ENCODE peak calls at places on chromosomes 7 and 10, in four cellular contexts. T is stimulated activated CD4-positive, alpha-beta T cell treated with anti-CD3 and anti-CD28 coated beads, Interleukin-4, amount 100 ng/mL, for 1 hour; G is kidney; N is activated effector memory CD4-positive, alpha-beta T cell treated with Interleukin-2 at 50 U/mL for 16 hours. A is an unnamed sample.
A peak's percentile ranks its signal among the peaks of the same experiment; 100 is the strongest.

GRCh38 chr10:78630944-78631838 is 437.6 kb upstream of the ZMIZ1 start:
- DNase-seq in T (no peak), N (no peak), G (no peak), A (no peak)

GRCh38 chr10:76284351-76284750 is 852.9 kb downstream of the LRMDA start:
- DNase-seq in T (no peak), G (no peak), N (no peak), A (no peak)

GRCh38 chr7:44867073-44867990 is 18.0 kb downstream of the PURB start:
- DNase-seq in T (no peak), G (no peak), N (no peak), A (no peak)

GRCh38 chr7:156067156-156067555 is 254.9 kb upstream of the SHH start:
- DNase-seq in G (no peak), T (no peak), N (no peak), A (no peak)

GRCh38 chr7:1681581-1681980 is 11.5 kb downstream of the ELFN1 start:
- DNase-seq in N (no peak), T (no peak), G (peak; percentile 20), A (no peak)

GRCh38 chr10:91493313-91493712 is 83.2 kb downstream of the HECTD2 start:
- DNase-seq in T (no peak), N (no peak), G (no peak), A (peak; percentile 12)

GRCh38 chr7:90999989-91000979 is 263.9 kb upstream of the FZD1 start:
- DNase-seq in N (no peak), G (no peak), T (no peak), A (no peak)

GRCh38 chr10:17290226-17290625 is 62.2 kb downstream of the VIM start:
- DNase-seq in G (no peak), N (no peak), T (no peak), A (no peak)

GRCh38 chr7:131010714-131011436 is 276.9 kb upstream of the KLF14 start:
- DNase-seq in N (no peak), T (no peak), G (no peak), A (no peak)

GRCh38 chr10:44217274-44217820 is 167.6 kb downstream of the CXCL12 start:
- DNase-seq in T (no peak), G (no peak), N (no peak), A (no peak)

GRCh38 chr7:33895025-33895804 is 10.1 kb upstream of the BMPER start:
- DNase-seq in T (peak; percentile 74), N (peak; percentile 46), G (peak; percentile 94), A (peak; percentile 65)

GRCh38 chr7:14095233-14095950 is 105.9 kb upstream of the ETV1 start:
- DNase-seq in N (no peak), T (no peak), G (no peak), A (no peak)

GRCh38 chr10:36779238-36779846 is 346.1 kb upstream of the ANKRD30A start:
- DNase-seq in T (no peak), G (no peak), N (no peak), A (peak; percentile 20)

GRCh38 chr10:109624939-109625338 is 298.4 kb downstream of the XPNPEP1 start:
- DNase-seq in G (no peak), T (no peak), N (no peak), A (no peak)

GRCh38 chr7:17706734-17707133 is 233.6 kb downstream of the SNX13 start:
- DNase-seq in N (no peak), T (peak; percentile 2), G (no peak), A (peak; percentile 23)

GRCh38 chr7:129553861-129554530 is 51.7 kb downstream of the SMKR1 start:
- DNase-seq in N (peak; percentile 25), G (no peak), T (peak; percentile 30), A (no peak)